ENCODE peak calls at places on chromosomes 2 and 18, in five cellular contexts. K is DND-41, D is lung, M is H9, T is psoas muscle. U is an unnamed sample.

GRCh38 chr2:9680082-9680481 is 49.3 kb upstream of the YWHAQ start:
- DNase-seq in T (no peak), M (no peak), K (no peak), D (no peak), U (no peak)

GRCh38 chr2:229879551-229879950 is 42.3 kb downstream of the TRIP12 start:
- DNase-seq in D (no peak), T (no peak), M (no peak), K (no peak), U (no peak)

GRCh38 chr2:110804915-110805314 is 72.5 kb downstream of the ACOXL start:
- DNase-seq in T (no peak), D (no peak), K (no peak), M (no peak), U (no peak)

GRCh38 chr2:94982661-94983060 is 42.8 kb upstream of the MAL start:
- DNase-seq in T (no peak), M (no peak), D (no peak), K (no peak), U (peak; percentile 48)

GRCh38 chr2:112290098-112290497 is 14.7 kb downstream of the ZC3H6 start:
- DNase-seq in K (no peak), T (no peak), M (no peak), D (no peak), U (no peak)

GRCh38 chr18:906416-907170 is 1.9 kb downstream of the ADCYAP1 start:
- DNase-seq in T (no peak), M (peak; percentile 83), D (no peak), K (no peak), U (no peak)

GRCh38 chr18:70490008-70490933 is 201.4 kb downstream of the SOCS6 start:
- DNase-seq in K (peak; percentile 31), M (no peak), D (no peak), T (no peak), U (no peak)

GRCh38 chr18:43855376-43855775 is 578.1 kb upstream of the SYT4 start:
- DNase-seq in T (no peak), M (no peak), D (no peak), K (no peak), U (no peak)

GRCh38 chr2:28656937-28657615 is 94.6 kb upstream of the PPP1CB start:
- DNase-seq in D (no peak), M (no peak), K (no peak), T (no peak), U (no peak)

GRCh38 chr2:67930156-67930555 is 132.6 kb downstream of the C1D start:
- DNase-seq in T (no peak), M (peak; percentile 74), D (no peak), K (no peak), U (no peak)

GRCh38 chr18:49788327-49788908 is 24.9 kb downstream of the ACAA2 start:
- DNase-seq in M (no peak), T (no peak), D (no peak), K (no peak), U (no peak)

GRCh38 chr2:232479341-232480200 is 8.1 kb downstream of the ECEL1 start:
- DNase-seq in D (no peak), K (no peak), M (no peak), T (peak; percentile 31), U (no peak)
- H3K27me3 ChIP-seq in D (peaks cover 5% of the 10 kb centered on the region), K (peaks cover 6% of the 10 kb centered on the region), M (peaks cover 5% of the 10 kb centered on the region), T (peaks cover 1% of the 10 kb centered on the region), U (no peaks in the 10 kb centered on the region)

DNA sequence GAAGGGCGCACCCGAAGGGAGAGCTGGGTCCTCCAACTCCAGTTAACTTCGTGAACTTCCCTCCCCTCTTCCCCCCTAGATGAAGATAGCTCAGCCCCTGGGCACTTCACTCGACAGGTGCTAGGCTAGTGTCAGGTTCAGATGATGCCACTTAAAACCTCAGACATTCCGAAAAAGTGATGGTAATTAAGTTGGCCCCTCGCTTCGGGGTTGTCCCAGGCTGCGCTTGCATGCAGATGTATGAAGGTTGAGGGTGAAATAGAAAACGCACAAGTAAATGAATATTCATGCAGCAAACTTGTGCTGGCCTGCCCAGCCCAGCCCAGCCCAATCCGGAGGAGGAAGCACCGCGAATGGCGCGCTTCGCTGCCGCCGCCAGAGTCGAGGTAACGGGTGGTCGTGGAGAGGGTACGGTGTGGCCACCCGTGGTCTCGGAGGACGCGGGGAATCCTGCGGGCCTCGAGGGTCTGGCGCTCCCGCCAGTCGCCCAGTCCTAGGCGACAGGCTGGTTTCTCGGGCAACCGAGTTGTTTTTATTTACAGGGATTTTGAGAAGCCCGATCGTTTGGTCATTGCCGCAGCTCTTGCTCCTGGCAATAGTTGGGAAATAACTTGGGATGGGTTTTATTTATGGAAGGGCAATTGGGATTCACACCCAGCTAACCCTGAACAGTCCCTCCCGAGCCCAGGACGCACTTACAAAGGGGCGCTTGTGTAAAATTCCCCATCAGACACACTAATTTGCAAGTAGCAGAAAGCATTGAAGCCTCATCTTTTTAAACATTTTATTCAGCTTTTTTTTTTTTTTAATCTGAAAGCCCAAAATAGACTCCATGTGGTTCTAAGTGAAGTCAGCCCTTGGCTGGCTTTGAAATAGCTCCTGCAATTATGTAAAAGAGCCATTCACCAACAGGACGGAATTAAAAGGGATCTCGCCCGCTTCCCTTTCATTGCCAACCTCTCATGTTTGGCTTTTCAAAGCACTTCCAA is 3.3 kb upstream of the GBX2 start:
- DNase-seq in M (peak; percentile 56), K (no peak), D (no peak), T (no peak), U (no peak)
- H3K27me3 ChIP-seq in M (peaks cover 86% of the 10 kb centered on the region), K (no peaks in the 10 kb centered on the region), D (peaks cover 34% of the 10 kb centered on the region), T (peaks cover 48% of the 10 kb centered on the region), U (peaks cover 78% of the 10 kb centered on the region)

DNA sequence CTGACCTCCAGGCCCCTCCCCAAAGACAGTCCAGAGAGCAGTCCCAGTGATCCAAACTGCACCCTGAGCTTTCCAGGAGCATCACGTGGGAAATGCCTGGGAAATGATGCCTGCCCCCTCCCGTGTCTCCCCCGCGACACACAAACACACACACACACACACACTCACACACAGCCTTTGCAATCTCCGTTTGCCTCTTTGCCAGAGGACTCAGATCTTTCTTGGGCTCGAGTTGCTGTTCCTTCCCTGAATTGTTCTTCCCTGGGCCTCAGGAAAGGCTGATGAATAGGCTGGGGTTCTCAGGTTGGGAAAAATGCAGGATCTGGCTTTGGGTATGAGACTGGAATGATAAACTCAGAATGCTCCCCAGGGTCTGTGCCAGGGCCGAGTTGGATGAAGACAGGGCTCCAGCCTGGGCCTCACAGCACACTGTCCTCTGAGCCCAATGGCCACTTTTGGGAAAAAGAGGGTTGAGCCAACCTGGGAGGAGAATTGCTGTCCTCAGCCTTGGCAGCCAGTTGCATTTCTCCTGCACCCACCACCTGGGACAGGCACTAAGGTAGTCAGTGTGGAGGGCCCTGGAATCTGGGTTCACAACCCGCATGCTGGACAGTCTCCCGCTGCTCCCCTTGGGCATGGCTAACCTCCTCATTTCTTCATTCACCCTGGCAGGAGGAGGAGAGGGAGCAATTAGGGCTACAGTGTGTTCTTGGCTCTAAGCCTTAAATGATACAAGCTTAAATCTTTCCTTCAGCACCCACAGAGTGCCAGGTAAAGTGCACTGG is 43.9 kb upstream of the ATP6V1B1 start:
- DNase-seq in T (no peak), M (no peak), K (no peak), D (peak; percentile 28), U (peak; percentile 43)
- H3K27me3 ChIP-seq in T (peaks cover 25% of the 10 kb centered on the region), M (peaks cover 97% of the 10 kb centered on the region), K (peaks cover 16% of the 10 kb centered on the region), D (peaks cover 6% of the 10 kb centered on the region), U (peaks cover 23% of the 10 kb centered on the region)

DNA sequence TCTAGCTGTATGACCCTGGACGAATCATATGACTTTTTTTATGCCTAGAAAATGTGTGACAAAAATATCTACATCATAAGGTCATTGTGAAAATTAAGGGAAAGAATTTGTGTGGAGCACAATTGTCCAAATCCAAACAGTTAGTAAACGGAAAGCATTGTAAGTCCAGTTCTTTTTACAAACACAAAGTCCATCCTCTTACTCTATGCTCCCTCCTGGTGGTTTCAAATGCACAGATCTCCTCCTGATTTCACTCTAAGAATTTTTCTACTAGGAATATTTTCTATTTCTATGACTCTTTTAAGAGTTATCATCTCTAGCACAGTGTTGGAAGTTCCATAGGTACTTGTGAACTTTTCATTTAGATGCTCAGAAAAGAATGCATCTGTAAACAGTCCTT is 125.2 kb upstream of the ARL5A start:
- DNase-seq in M (no peak), K (no peak), T (no peak), D (no peak), U (no peak)
- H3K27me3 ChIP-seq in M (no peaks in the 10 kb centered on the region), K (no peaks in the 10 kb centered on the region), T (no peaks in the 10 kb centered on the region), D (no peaks in the 10 kb centered on the region), U (no peaks in the 10 kb centered on the region)

U was measured in right atrium auricular region.